ENCODE peak calls at places on chromosomes 7 and 10, in five cellular contexts. One of them, this sample, is unnamed.

GRCh38 chr7:92988051-92988450 is 129.7 kb downstream of the SAMD9 start:
- DNase-seq in thoracic aorta: no peak
- DNase-seq in adrenal gland: peak; percentile 44
- DNase-seq in left ventricle myocardium inferior: no peak
- DNase-seq in OCI-LY7: no peak
- DNase-seq in this sample: peak; percentile 47

GRCh38 chr7:44629825-44630580 is 23.6 kb downstream of the OGDH start:
- DNase-seq in thoracic aorta: no peak
- DNase-seq in adrenal gland: no peak
- DNase-seq in left ventricle myocardium inferior: no peak
- DNase-seq in OCI-LY7: peak; percentile 69
- DNase-seq in this sample: no peak

GRCh38 chr10:123007558-123008378 is 827 bp downstream of the IKZF5 start:
- DNase-seq in thoracic aorta: no peak
- DNase-seq in adrenal gland: peak; percentile 64
- DNase-seq in left ventricle myocardium inferior: no peak
- DNase-seq in OCI-LY7: peak; percentile 75
- DNase-seq in this sample: no peak

GRCh38 chr10:48274636-48275035 is at the start of gene FRMPD2:
- DNase-seq in thoracic aorta: no peak
- DNase-seq in adrenal gland: no peak
- DNase-seq in left ventricle myocardium inferior: no peak
- DNase-seq in OCI-LY7: no peak
- DNase-seq in this sample: no peak

GRCh38 chr7:151686016-151686766 is 166.5 kb upstream of the RHEB start:
- DNase-seq in thoracic aorta: no peak
- DNase-seq in adrenal gland: peak; percentile 67
- DNase-seq in left ventricle myocardium inferior: no peak
- DNase-seq in OCI-LY7: no peak
- DNase-seq in this sample: no peak

GRCh38 chr10:120979435-120980315 is 128.5 kb downstream of the WDR11 start:
- DNase-seq in thoracic aorta: no peak
- DNase-seq in adrenal gland: peak; percentile 74
- DNase-seq in left ventricle myocardium inferior: no peak
- DNase-seq in OCI-LY7: no peak
- DNase-seq in this sample: peak; percentile 76

GRCh38 chr10:122019414-122019975 is 30.5 kb downstream of the TACC2 start:
- DNase-seq in thoracic aorta: no peak
- DNase-seq in adrenal gland: no peak
- DNase-seq in left ventricle myocardium inferior: no peak
- DNase-seq in OCI-LY7: no peak
- DNase-seq in this sample: peak; percentile 90

GRCh38 chr7:79319369-79319768 is 134.1 kb downstream of the MAGI2 start:
- DNase-seq in thoracic aorta: no peak
- DNase-seq in adrenal gland: no peak
- DNase-seq in left ventricle myocardium inferior: no peak
- DNase-seq in OCI-LY7: no peak
- DNase-seq in this sample: no peak

GRCh38 chr7:8261711-8262695 is at the start of gene ICA1:
- DNase-seq in thoracic aorta: no peak
- DNase-seq in adrenal gland: peak; percentile 43
- DNase-seq in left ventricle myocardium inferior: peak; percentile 70
- DNase-seq in OCI-LY7: no peak
- DNase-seq in this sample: peak; percentile 84

GRCh38 chr10:112215342-112215774 is 31.8 kb upstream of the GPAM start:
- DNase-seq in thoracic aorta: no peak
- DNase-seq in adrenal gland: peak; percentile 94
- DNase-seq in left ventricle myocardium inferior: no peak
- DNase-seq in OCI-LY7: no peak
- DNase-seq in this sample: no peak

GRCh38 chr10:112221545-112221944 is 38.0 kb upstream of the GPAM start:
- DNase-seq in thoracic aorta: no peak
- DNase-seq in adrenal gland: no peak
- DNase-seq in left ventricle myocardium inferior: no peak
- DNase-seq in OCI-LY7: no peak
- DNase-seq in this sample: no peak

GRCh38 chr10:112216151-112216550 is 32.6 kb upstream of the GPAM start:
- DNase-seq in thoracic aorta: no peak
- DNase-seq in adrenal gland: no peak
- DNase-seq in left ventricle myocardium inferior: no peak
- DNase-seq in OCI-LY7: no peak
- DNase-seq in this sample: no peak

GRCh38 chr10:112217413-112218390 is 34.1 kb upstream of the GPAM start:
- DNase-seq in thoracic aorta: no peak
- DNase-seq in adrenal gland: no peak
- DNase-seq in left ventricle myocardium inferior: no peak
- DNase-seq in OCI-LY7: no peak
- DNase-seq in this sample: no peak

GRCh38 chr10:112218960-112219359 is 35.4 kb upstream of the GPAM start:
- DNase-seq in thoracic aorta: no peak
- DNase-seq in adrenal gland: no peak
- DNase-seq in left ventricle myocardium inferior: no peak
- DNase-seq in OCI-LY7: no peak
- DNase-seq in this sample: no peak
- H3K4me3 ChIP-seq in thoracic aorta: no peak overlapping the region
- H3K4me3 ChIP-seq in adrenal gland: no peak overlapping the region
- H3K4me3 ChIP-seq in left ventricle myocardium inferior: no peak overlapping the region
- H3K4me3 ChIP-seq in OCI-LY7: no peak overlapping the region
- H3K4me3 ChIP-seq in this sample: no peak overlapping the region

DNA sequence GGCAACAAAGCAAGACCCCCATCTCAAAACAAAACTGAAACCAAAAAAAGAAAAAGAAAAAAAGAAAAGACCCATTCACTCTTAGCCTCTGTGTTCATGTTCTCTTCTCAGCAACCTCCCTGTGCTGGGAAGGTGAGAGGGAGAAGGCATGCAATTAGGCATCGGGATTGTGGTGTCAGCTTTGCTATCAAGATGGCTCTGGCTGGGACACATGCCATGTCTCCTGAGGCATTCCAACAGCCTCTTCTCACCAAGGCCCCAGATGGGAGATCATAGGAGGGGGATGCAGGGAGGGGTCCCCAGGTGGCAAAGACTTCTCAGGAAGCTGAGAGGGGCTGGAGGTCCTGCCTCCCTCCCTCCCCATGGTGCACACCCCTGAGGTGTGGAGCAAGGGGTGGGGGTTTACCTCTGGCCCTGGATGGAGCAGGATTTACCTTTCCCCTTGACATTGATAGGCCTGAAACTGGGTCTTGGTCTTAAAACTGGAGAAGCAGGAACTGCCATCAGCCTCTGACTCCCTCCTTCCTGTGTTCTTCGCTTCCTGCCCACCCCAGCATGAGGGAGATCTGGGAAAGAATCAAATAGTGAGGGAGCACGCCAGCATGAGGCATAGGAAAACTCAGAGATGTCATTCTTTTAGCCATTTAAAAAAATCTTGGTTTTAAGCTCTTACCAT is 96.2 kb upstream of the DUSP5 start:
- DNase-seq in thoracic aorta: no peak
- DNase-seq in adrenal gland: no peak
- DNase-seq in left ventricle myocardium inferior: no peak
- DNase-seq in OCI-LY7: no peak
- DNase-seq in this sample: no peak
- H3K4me1 ChIP-seq in thoracic aorta: peaks cover 4% of the 10 kb centered on the region
- H3K4me1 ChIP-seq in adrenal gland: peaks cover 7% of the 10 kb centered on the region
- H3K4me1 ChIP-seq in left ventricle myocardium inferior: peaks cover 24% of the 10 kb centered on the region
- H3K4me1 ChIP-seq in OCI-LY7: peaks cover 7% of the 10 kb centered on the region
- H3K4me1 ChIP-seq in this sample: peaks cover 17% of the 10 kb centered on the region

GRCh38 chr10:97570789-97571536 is 1.6 kb upstream of the ANKRD2 start:
- DNase-seq in thoracic aorta: no peak
- DNase-seq in adrenal gland: no peak
- DNase-seq in left ventricle myocardium inferior: peak; percentile 34
- DNase-seq in OCI-LY7: no peak
- DNase-seq in this sample: no peak

GRCh38 chr10:97573021-97573420 is 442 bp downstream of the ANKRD2 start:
- DNase-seq in thoracic aorta: no peak
- DNase-seq in adrenal gland: no peak
- DNase-seq in left ventricle myocardium inferior: peak; percentile 18
- DNase-seq in OCI-LY7: no peak
- DNase-seq in this sample: no peak

GRCh38 chr10:97572214-97572989 is at the start of gene ANKRD2:
- DNase-seq in thoracic aorta: peak; percentile 36
- DNase-seq in adrenal gland: peak; percentile 91
- DNase-seq in left ventricle myocardium inferior: peak; percentile 86
- DNase-seq in OCI-LY7: peak; percentile 74
- DNase-seq in this sample: peak; percentile 62

GRCh38 chr10:97570146-97570788 is 2.3 kb upstream of the ANKRD2 start:
- DNase-seq in thoracic aorta: no peak
- DNase-seq in adrenal gland: no peak
- DNase-seq in left ventricle myocardium inferior: peak; percentile 10
- DNase-seq in OCI-LY7: no peak
- DNase-seq in this sample: no peak

DNA sequence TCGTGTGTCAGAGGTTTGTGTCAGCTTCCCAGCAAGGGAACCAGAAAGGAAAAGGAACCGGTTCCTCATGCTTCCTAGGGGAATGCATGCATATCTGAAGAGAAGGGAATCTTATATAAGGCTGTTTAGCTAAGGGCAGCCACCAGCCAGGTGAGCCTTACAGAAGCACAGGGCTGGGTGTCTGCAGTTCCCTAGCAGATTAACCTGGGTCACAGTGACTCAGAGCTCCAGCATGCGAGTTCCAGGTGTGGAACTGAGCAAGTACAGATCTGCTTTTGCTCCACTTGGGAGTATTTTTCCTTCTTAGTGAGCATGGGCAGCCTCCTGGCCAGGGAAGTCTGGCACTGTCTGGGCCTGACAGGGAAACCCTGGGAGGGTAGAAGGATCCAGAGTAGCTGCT is 957 bp upstream of the ANKRD2 start:
- DNase-seq in thoracic aorta: no peak
- DNase-seq in adrenal gland: no peak
- DNase-seq in left ventricle myocardium inferior: peak; percentile 1
- DNase-seq in OCI-LY7: no peak
- DNase-seq in this sample: no peak
- H3K4me3 ChIP-seq in thoracic aorta: no peak overlapping the region
- H3K4me3 ChIP-seq in adrenal gland: no peak overlapping the region
- H3K4me3 ChIP-seq in left ventricle myocardium inferior: no peak overlapping the region
- H3K4me3 ChIP-seq in OCI-LY7: no peak overlapping the region
- H3K4me3 ChIP-seq in this sample: no peak overlapping the region

DNA sequence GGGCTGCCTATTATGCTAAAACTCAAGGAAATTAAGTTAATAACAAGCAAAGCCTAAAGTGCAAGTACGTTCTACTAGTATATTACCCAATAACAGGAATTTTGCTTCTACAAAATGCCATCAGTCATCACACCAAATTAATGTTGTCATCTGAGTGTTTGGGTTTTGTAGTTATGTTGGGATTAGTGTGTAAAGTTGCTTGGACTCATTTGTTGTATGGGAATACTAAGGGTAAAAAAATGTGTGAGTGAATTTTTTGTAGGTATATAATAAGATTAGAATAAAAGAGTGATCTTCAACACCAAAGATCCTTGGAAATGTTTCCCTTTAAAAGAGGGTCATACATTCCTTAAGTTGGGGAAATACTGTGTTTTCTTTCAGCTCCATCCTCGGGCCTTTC is 38.6 kb downstream of the NRP1 start:
- DNase-seq in thoracic aorta: no peak
- DNase-seq in adrenal gland: no peak
- DNase-seq in left ventricle myocardium inferior: no peak
- DNase-seq in OCI-LY7: no peak
- DNase-seq in this sample: no peak
- H3K4me1 ChIP-seq in thoracic aorta: peaks cover 20% of the 10 kb centered on the region
- H3K4me1 ChIP-seq in adrenal gland: peaks cover 6% of the 10 kb centered on the region
- H3K4me1 ChIP-seq in left ventricle myocardium inferior: peaks cover 100% of the 10 kb centered on the region
- H3K4me1 ChIP-seq in OCI-LY7: no peaks in the 10 kb centered on the region
- H3K4me1 ChIP-seq in this sample: no peaks in the 10 kb centered on the region

GRCh38 chr7:69428089-69428488 is 170.2 kb upstream of the AUTS2 start:
- DNase-seq in thoracic aorta: no peak
- DNase-seq in adrenal gland: no peak
- DNase-seq in left ventricle myocardium inferior: no peak
- DNase-seq in OCI-LY7: no peak
- DNase-seq in this sample: no peak

GRCh38 chr7:69433086-69433485 is 165.2 kb upstream of the AUTS2 start:
- DNase-seq in thoracic aorta: no peak
- DNase-seq in adrenal gland: no peak
- DNase-seq in left ventricle myocardium inferior: no peak
- DNase-seq in OCI-LY7: no peak
- DNase-seq in this sample: no peak

GRCh38 chr7:69430502-69431145 is 167.7 kb upstream of the AUTS2 start:
- DNase-seq in thoracic aorta: no peak
- DNase-seq in adrenal gland: peak; percentile 40
- DNase-seq in left ventricle myocardium inferior: peak; percentile 33
- DNase-seq in OCI-LY7: peak; percentile 22
- DNase-seq in this sample: no peak

GRCh38 chr7:69431626-69432025 is 166.6 kb upstream of the AUTS2 start:
- DNase-seq in thoracic aorta: no peak
- DNase-seq in adrenal gland: no peak
- DNase-seq in left ventricle myocardium inferior: no peak
- DNase-seq in OCI-LY7: no peak
- DNase-seq in this sample: no peak

GRCh38 chr7:69429817-69430501 is 168.3 kb upstream of the AUTS2 start:
- DNase-seq in thoracic aorta: no peak
- DNase-seq in adrenal gland: peak; percentile 42
- DNase-seq in left ventricle myocardium inferior: peak; percentile 68
- DNase-seq in OCI-LY7: no peak
- DNase-seq in this sample: peak; percentile 36
- H3K4me3 ChIP-seq in thoracic aorta: peak overlapping the region; percentile 24
- H3K4me3 ChIP-seq in adrenal gland: no peak overlapping the region
- H3K4me3 ChIP-seq in left ventricle myocardium inferior: peak overlapping the region; percentile 40
- H3K4me3 ChIP-seq in OCI-LY7: no peak overlapping the region
- H3K4me3 ChIP-seq in this sample: no peak overlapping the region

DNA sequence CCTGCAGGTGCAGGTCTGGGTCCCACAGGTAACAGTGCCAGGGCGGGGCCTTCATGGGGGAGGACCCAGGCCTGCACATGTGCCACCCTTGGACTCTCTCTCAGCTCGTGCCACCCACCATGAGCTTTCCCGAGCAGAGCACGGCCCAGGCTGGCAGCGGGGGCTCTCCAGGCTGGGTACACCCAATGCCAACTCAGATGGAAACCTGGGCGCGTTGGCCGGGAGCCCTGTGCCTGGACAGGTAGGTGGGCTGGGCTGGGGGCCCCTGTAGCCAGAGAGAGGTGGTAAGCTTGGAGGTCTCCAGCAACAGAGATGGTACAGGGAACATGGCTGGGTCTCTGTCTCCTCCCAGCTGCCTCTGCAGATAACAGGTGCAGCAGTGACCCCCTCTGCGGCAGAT is 69.9 kb upstream of the ADARB2 start:
- DNase-seq in thoracic aorta: no peak
- DNase-seq in adrenal gland: no peak
- DNase-seq in left ventricle myocardium inferior: no peak
- DNase-seq in OCI-LY7: no peak
- DNase-seq in this sample: no peak
- H3K4me1 ChIP-seq in thoracic aorta: no peaks in the 10 kb centered on the region
- H3K4me1 ChIP-seq in adrenal gland: no peaks in the 10 kb centered on the region
- H3K4me1 ChIP-seq in left ventricle myocardium inferior: no peaks in the 10 kb centered on the region
- H3K4me1 ChIP-seq in OCI-LY7: no peaks in the 10 kb centered on the region
- H3K4me1 ChIP-seq in this sample: no peaks in the 10 kb centered on the region